ENCODE peak calls at places on chromosomes 11 and 22, in eight cellular contexts. O is psoas muscle; X is HL-60; L is IMR-90; Q is HCT116; J is prostate gland; B is CD8-positive, alpha-beta memory T cell; H is SK-N-SH. D is an unnamed sample.

GRCh38 chr11:77175869-77176539 is 48.0 kb downstream of the MYO7A start:
- DNase-seq in J (no peak), O (peak; percentile 71), Q (no peak), B (no peak), H (no peak), X (peak; percentile 90), L (no peak), D (no peak)

GRCh38 chr11:77113382-77114088 is 10.9 kb downstream of the OMP start:
- DNase-seq in L (peak; percentile 38), H (peak; percentile 74), J (no peak), B (no peak), O (peak; percentile 26), X (peak; percentile 21), Q (no peak), D (no peak)

GRCh38 chr11:65058012-65058411 is 341 bp downstream of the NAALADL1 start:
- DNase-seq in L (no peak), B (no peak), J (no peak), X (no peak), O (no peak), H (no peak), Q (no peak), D (no peak)

GRCh38 chr11:6563121-6563619 is 40.2 kb downstream of the RRP8 start:
- DNase-seq in B (no peak), L (no peak), J (no peak), O (no peak), Q (no peak), H (no peak), X (no peak), D (no peak)

GRCh38 chr11:66523611-66524010 is 13.2 kb downstream of the BBS1 start:
- DNase-seq in B (no peak), J (no peak), L (no peak), X (no peak), Q (no peak), O (peak; percentile 44), H (no peak), D (no peak)

GRCh38 chr11:70928854-70929598 is 323.4 kb downstream of the SHANK2 start:
- DNase-seq in L (no peak), X (no peak), H (no peak), B (no peak), Q (no peak), J (no peak), O (peak; percentile 34), D (no peak)

GRCh38 chr11:129445226-129445625 is 69.6 kb downstream of the BARX2 start:
- DNase-seq in L (no peak), X (no peak), J (no peak), O (no peak), B (no peak), H (no peak), Q (no peak), D (no peak)

GRCh38 chr11:706957-707816 is 1.2 kb downstream of the EPS8L2 start:
- DNase-seq in H (peak; percentile 68), J (peak; percentile 33), X (no peak), O (no peak), Q (no peak), L (no peak), B (no peak), D (peak; percentile 69)

GRCh38 chr11:45859661-45860140 is 12.4 kb downstream of the CRY2 start:
- DNase-seq in X (no peak), O (peak; percentile 96), J (peak; percentile 93), L (peak; percentile 99), B (no peak), Q (no peak), H (peak; percentile 87), D (peak; percentile 95)

GRCh38 chr22:40414306-40414705 is 43.9 kb downstream of the SGSM3 start:
- DNase-seq in H (no peak), Q (no peak), J (no peak), B (no peak), X (no peak), L (peak; percentile 29), O (peak; percentile 11), D (no peak)

GRCh38 chr11:102172127-102172848 is 62.0 kb downstream of the YAP1 start:
- DNase-seq in L (peak; percentile 54), O (no peak), X (no peak), Q (no peak), B (no peak), H (no peak), J (no peak), D (no peak)

GRCh38 chr22:43197271-43197941 is 10.5 kb upstream of the TTLL12 start:
- DNase-seq in X (no peak), Q (no peak), O (no peak), L (no peak), J (no peak), B (no peak), H (no peak), D (no peak)

GRCh38 chr11:114092478-114092877 is 33.0 kb downstream of the ZBTB16 start:
- DNase-seq in H (no peak), L (no peak), O (no peak), Q (no peak), X (no peak), J (no peak), B (no peak), D (no peak)

GRCh38 chr11:9643751-9644150 is 20.1 kb upstream of the SWAP70 start:
- DNase-seq in Q (no peak), H (no peak), B (no peak), X (peak; percentile 68), L (no peak), O (no peak), J (no peak), D (no peak)

GRCh38 chr22:35811670-35812069 is 94.0 kb downstream of the APOL5 start:
- DNase-seq in B (no peak), X (no peak), J (no peak), Q (no peak), O (no peak), H (no peak), L (no peak), D (no peak)

GRCh38 chr11:82732348-82732733 is 1.3 kb downstream of the FAM181B start:
- DNase-seq in Q (no peak), L (no peak), J (no peak), X (no peak), B (no peak), O (no peak), H (no peak), D (no peak)

GRCh38 chr11:108313444-108313843 is 90.6 kb downstream of the ATM start:
- DNase-seq in B (no peak), L (no peak), Q (no peak), J (no peak), H (no peak), O (no peak), X (no peak), D (no peak)

GRCh38 chr11:71425851-71426250 is 22.3 kb downstream of the DHCR7 start:
- DNase-seq in B (no peak), X (no peak), Q (no peak), L (no peak), H (no peak), O (no peak), J (peak; percentile 33), D (no peak)

GRCh38 chr11:71452354-71453020 is 516 bp upstream of the NADSYN1 start:
- DNase-seq in H (no peak), X (peak; percentile 90), J (peak; percentile 52), B (peak; percentile 46), O (peak; percentile 66), Q (no peak), L (peak; percentile 35), D (peak; percentile 66)

GRCh38 chr11:2515401-2516275 is 70.8 kb downstream of the KCNQ1 start:
- DNase-seq in O (peak; percentile 42), B (no peak), L (no peak), Q (no peak), H (peak; percentile 15), J (no peak), X (no peak), D (no peak)

GRCh38 chr22:32721328-32722180 is 80.0 kb upstream of the TIMP3 start:
- DNase-seq in J (no peak), Q (no peak), O (no peak), H (no peak), L (no peak), X (peak; percentile 19), B (no peak), D (no peak)

GRCh38 chr11:79116600-79116999 is 324.2 kb downstream of the TENM4 start:
- DNase-seq in X (no peak), Q (no peak), O (no peak), L (no peak), H (no peak), J (no peak), B (no peak), D (no peak)

GRCh38 chr22:19691721-19692341 is 22.5 kb upstream of the SEPTIN5 start:
- DNase-seq in X (no peak), B (no peak), L (peak; percentile 61), O (no peak), Q (peak; percentile 40), J (no peak), H (no peak), D (no peak)

GRCh38 chr22:24759765-24760164 is 14.8 kb downstream of the PIWIL3 start:
- DNase-seq in X (no peak), J (no peak), H (no peak), B (no peak), L (no peak), Q (no peak), O (no peak), D (no peak)

GRCh38 chr11:1368216-1368615 is 21.5 kb upstream of the BRSK2 start:
- DNase-seq in B (no peak), J (no peak), X (no peak), O (no peak), Q (no peak), L (no peak), H (peak; percentile 6), D (no peak)

GRCh38 chr11:75301131-75301530 is 50.3 kb downstream of the ARRB1 start:
- DNase-seq in O (peak; percentile 36), X (no peak), Q (no peak), H (no peak), B (no peak), J (no peak), L (no peak), D (no peak)
- H3K27ac ChIP-seq in O (no peak overlapping the region), X (no peak overlapping the region), Q (no peak overlapping the region), H (no peak overlapping the region), B (no peak overlapping the region), J (no peak overlapping the region), L (no peak overlapping the region), D (peak overlapping the region; percentile 69)

DNA sequence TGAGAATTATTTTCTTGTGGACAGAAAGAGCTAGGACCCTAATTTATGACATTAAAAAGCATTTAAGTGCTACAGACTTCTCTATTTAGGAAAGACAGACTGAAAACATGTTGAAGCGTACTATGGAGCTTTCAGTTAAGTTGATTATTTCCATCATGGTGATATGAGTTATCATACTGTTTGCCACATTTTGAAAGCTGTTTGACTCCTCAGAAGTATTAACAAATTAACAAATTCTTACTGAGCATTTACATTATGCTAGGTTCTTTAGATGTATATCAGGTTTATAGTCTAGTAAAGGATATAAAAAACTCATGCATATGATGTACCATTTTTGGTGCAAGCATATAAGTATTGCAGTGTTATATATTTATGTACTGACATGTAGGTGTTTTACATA is 50.1 kb downstream of the ARHGEF12 start:
- DNase-seq in J (no peak), Q (no peak), L (no peak), H (no peak), X (no peak), B (no peak), O (no peak), D (no peak)
- H3K27ac ChIP-seq in J (no peak overlapping the region), Q (no peak overlapping the region), L (no peak overlapping the region), H (peak overlapping the region; percentile 11), X (no peak overlapping the region), B (no peak overlapping the region), O (no peak overlapping the region), D (no peak overlapping the region)

GRCh38 chr22:46465348-46465725 is 72.1 kb downstream of the CELSR1 start:
- DNase-seq in Q (no peak), B (no peak), H (no peak), J (no peak), X (no peak), O (no peak), L (no peak), D (peak; percentile 59)
- H3K27ac ChIP-seq in Q (no peak overlapping the region), B (no peak overlapping the region), H (no peak overlapping the region), J (no peak overlapping the region), X (no peak overlapping the region), O (no peak overlapping the region), L (no peak overlapping the region), D (peak overlapping the region; percentile 44)

GRCh38 chr11:12696911-12697581 is 22.8 kb downstream of the TEAD1 start:
- DNase-seq in Q (peak; percentile 57), H (no peak), X (no peak), J (no peak), O (no peak), L (no peak), B (no peak), D (no peak)
- H3K27ac ChIP-seq in Q (peak overlapping the region; percentile 92), H (peak overlapping the region; percentile 96), X (no peak overlapping the region), J (no peak overlapping the region), O (peak overlapping the region; percentile 95), L (peak overlapping the region; percentile 1), B (no peak overlapping the region), D (no peak overlapping the region)

D was measured in upper lobe of left lung.